ENCODE peak calls at places on chromosomes 12 and 14, in seven cellular contexts. T is neural progenitor cell, E is adipocyte, Q is mammary epithelial cell, S is MM.1S, R is H9, Z is GM12878. G is an unnamed sample.

GRCh38 chr12:93221841-93222240 is 155.9 kb upstream of the NUDT4 start:
- DNase-seq in T (no peak), E (no peak), Q (peak), S (no peak), R (no peak), Z (no peak), G (no peak)

GRCh38 chr12:32039917-32040575 is 66.6 kb upstream of the BICD1 start:
- DNase-seq in T (no peak), E (no peak), Q (no peak), S (no peak), R (no peak), Z (no peak), G (no peak)

GRCh38 chr14:56422703-56423213 is 156.8 kb upstream of the TMEM260 start:
- DNase-seq in T (peak), E (peak), Q (peak), S (no peak), R (peak), Z (no peak), G (peak)

GRCh38 chr12:121802843-121803698 is 738 bp upstream of the SETD1B start:
- DNase-seq in T (peak), E (peak), Q (peak), S (peak), R (peak), Z (peak), G (peak)

GRCh38 chr14:37600880-37601741 is 5.7 kb downstream of the TTC6 start:
- DNase-seq in T (no peak), E (no peak), Q (no peak), S (no peak), R (no peak), Z (no peak), G (peak)

GRCh38 chr12:52585951-52586350 is 12.3 kb upstream of the KRT74 start:
- DNase-seq in T (no peak), E (no peak), Q (no peak), S (no peak), R (peak), Z (no peak), G (no peak)

GRCh38 chr12:52676163-52676562 is 4.0 kb downstream of the KRT1 start:
- DNase-seq in T (no peak), E (no peak), Q (no peak), S (no peak), R (no peak), Z (no peak), G (no peak)

GRCh38 chr12:113333877-113334785 is 778 bp downstream of the SLC8B1 start:
- DNase-seq in T (no peak), E (no peak), Q (peak), S (peak), R (no peak), Z (no peak), G (peak)

GRCh38 chr14:100653409-100653808 is 66.2 kb upstream of the BEGAIN start:
- DNase-seq in T (peak), E (no peak), Q (no peak), S (no peak), R (peak), Z (no peak), G (no peak)

GRCh38 chr12:60197589-60197988 is 601.8 kb downstream of the SLC16A7 start:
- DNase-seq in T (no peak), E (peak), Q (peak), S (no peak), R (no peak), Z (no peak), G (no peak)

GRCh38 chr12:26370098-26370497 is 174.7 kb downstream of the SSPN start:
- DNase-seq in T (no peak), E (no peak), Q (no peak), S (no peak), R (no peak), Z (no peak), G (no peak)

DNA sequence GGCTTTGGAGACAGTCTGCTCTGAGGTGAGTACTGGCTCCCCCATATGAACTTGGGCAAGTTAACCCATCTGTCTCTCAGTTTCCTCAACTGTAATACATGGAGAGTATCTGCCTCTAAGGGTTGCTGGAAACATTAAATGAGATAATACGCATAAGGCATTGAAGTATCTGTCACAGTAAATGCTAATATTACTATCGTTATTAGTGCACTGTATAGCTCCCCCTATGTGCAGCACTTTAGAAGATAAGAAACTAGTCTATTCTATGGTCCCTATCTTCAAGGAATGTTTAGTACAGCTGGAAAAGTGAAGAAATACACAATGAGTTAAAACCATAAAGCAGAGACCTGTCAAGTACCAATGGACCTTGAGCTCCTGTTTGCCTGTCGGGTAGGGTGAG is 51.7 kb upstream of the CFL2 start:
- DNase-seq in T (no peak), E (no peak), Q (no peak), S (no peak), R (no peak), Z (no peak), G (no peak)
- H3K9ac ChIP-seq in T (no peak), E (no peak), Q (no peak), S (no peak), R (no peak), Z (no peak), G (no peak)

DNA sequence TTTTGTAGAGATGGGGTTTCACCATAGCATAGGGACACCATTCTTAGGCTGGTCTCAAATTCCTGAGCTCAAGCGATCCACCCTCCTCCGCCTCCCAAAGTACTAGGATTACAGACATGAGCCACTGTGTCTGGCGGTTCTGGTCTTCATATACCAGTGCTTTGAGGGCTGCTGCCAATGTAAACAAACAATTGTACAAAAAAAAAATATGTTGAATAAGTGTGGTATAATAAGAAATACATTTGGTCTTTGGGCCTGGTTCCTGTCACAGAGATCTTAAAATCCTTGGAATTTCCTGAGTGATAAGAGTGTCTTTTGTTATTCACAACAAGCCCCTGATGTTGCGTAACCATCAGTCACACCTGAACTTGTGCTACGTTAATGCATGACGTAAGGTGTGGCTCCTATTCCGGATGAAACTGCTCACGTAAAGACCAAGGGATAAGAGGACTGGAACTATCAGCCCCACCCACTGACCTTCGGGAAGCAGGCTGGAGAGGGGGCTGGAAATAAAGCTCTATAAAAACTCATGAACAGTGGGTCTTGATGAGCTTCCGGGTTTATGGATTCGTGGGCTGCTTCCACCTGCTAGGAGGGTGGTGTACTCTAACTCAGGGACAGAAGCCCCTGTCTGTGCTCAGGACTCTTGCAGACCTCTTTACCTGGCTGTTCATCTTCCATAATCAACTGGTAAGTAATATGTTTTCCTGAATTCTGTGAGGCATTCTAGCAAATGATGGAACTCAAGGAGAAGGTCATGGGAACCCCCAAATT is 16.5 kb upstream of the RIMKLB start:
- DNase-seq in T (no peak), E (peak), Q (peak), S (no peak), R (peak), Z (no peak), G (no peak)
- H3K9ac ChIP-seq in T (no peak), E (peak), Q (peak), S (no peak), R (no peak), Z (no peak), G (no peak)

GRCh38 chr12:64779349-64779974 is 20.3 kb upstream of the GNS start:
- DNase-seq in T (peak), E (no peak), Q (no peak), S (no peak), R (no peak), Z (no peak), G (peak)
- H3K9ac ChIP-seq in T (no peak), E (no peak), Q (no peak), S (no peak), R (no peak), Z (no peak), G (no peak)

GRCh38 chr12:51392556-51393237 is 1.5 kb upstream of the GALNT6 start:
- DNase-seq in T (peak), E (peak), Q (no peak), S (peak), R (peak), Z (no peak), G (no peak)
- H3K9ac ChIP-seq in T (no peak), E (no peak), Q (no peak), S (peak), R (no peak), Z (peak), G (no peak)

GRCh38 chr12:14955876-14956811 is 5.3 kb downstream of the ARHGDIB start:
- DNase-seq in T (no peak), E (no peak), Q (no peak), S (peak), R (no peak), Z (peak), G (no peak)
- H3K9ac ChIP-seq in T (no peak), E (no peak), Q (no peak), S (peak), R (no peak), Z (peak), G (no peak)

DNA sequence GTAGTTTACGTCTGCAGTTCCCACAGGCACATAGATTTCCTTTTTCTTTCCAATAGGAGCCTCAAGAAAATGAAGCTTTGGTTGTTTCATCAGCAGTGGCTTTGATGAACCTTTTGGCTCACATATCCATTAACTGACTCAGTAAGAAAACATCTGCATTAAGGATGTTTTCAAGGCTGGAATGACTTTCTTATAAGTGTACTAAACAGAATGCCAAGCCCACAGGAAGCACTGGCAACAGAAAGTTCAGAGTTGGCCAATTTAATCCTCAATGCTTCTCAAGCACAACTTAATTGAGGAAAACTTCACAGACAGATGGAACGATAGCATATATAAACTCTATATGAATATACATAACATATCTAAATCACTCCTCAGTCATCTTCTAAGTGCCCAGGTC is 63.5 kb downstream of the ST8SIA1 start:
- DNase-seq in T (no peak), E (peak), Q (peak), S (no peak), R (no peak), Z (no peak), G (no peak)
- H3K9ac ChIP-seq in T (no peak), E (no peak), Q (no peak), S (no peak), R (no peak), Z (no peak), G (no peak)

GRCh38 chr14:55153951-55154350 is 24.9 kb downstream of the LGALS3 start:
- DNase-seq in T (no peak), E (no peak), Q (no peak), S (no peak), R (no peak), Z (no peak), G (no peak)

GRCh38 chr14:55151601-55152000 is 22.5 kb downstream of the LGALS3 start:
- DNase-seq in T (no peak), E (peak), Q (no peak), S (no peak), R (no peak), Z (no peak), G (no peak)

GRCh38 chr14:55157080-55157479 is 28.0 kb downstream of the LGALS3 start:
- DNase-seq in T (no peak), E (no peak), Q (no peak), S (no peak), R (no peak), Z (no peak), G (no peak)

GRCh38 chr14:55146425-55146824 is 17.4 kb downstream of the LGALS3 start:
- DNase-seq in T (no peak), E (no peak), Q (no peak), S (no peak), R (no peak), Z (no peak), G (no peak)

GRCh38 chr14:55152052-55152753 is 23.2 kb downstream of the LGALS3 start:
- DNase-seq in T (no peak), E (peak), Q (no peak), S (no peak), R (no peak), Z (no peak), G (no peak)
- H3K9ac ChIP-seq in T (no peak), E (no peak), Q (no peak), S (no peak), R (no peak), Z (no peak), G (no peak)

DNA sequence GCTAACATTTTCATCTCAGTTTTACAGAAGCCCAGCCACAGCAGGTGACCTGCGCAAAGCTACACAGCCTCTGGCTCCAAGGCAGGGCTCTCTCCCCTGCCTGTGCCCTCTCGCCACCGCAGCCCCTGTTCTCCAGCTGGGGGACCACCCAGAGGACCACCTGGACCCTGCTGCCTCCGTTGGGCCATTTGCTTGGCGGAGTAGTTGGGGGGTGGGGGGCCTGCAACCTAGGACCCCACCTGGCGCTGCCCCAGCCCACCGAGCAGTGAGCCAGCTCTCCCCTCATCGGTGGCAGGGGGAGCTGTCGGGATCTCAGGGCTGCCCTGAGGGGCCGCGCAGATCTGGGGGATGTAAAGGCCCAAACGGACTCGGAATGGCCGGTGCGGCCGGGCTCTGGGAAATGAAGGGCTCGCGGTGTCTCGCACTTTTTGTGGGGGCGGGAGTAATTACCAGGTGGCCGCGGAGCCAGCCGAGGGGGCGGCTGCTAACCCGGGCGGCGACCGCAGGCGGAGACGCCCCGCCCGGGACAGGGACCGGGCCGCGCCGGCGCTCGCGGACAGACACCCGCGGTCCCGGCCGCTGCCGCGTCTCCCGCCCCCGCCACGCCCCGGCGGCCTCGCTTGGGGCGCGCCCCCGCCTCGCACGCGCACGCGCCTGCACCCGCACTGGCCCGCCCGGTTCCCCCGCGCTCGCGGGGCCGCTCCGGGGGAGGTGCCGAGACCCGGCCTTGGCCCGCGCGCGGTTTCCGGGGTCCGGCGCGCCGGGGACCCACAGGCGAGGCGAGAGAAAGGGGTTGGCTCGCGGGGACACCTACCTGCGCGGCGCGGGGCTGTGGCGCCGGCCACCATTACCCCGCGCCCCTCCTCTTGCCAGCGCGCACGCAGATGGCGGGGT is 8.6 kb upstream of the GPR68 start:
- DNase-seq in T (peak), E (peak), Q (no peak), S (no peak), R (peak), Z (no peak), G (peak)
- H3K9ac ChIP-seq in T (no peak), E (peak), Q (no peak), S (no peak), R (no peak), Z (peak), G (peak)

GRCh38 chr12:47080725-47081502 is 1.2 kb upstream of the AMIGO2 start:
- DNase-seq in T (peak), E (no peak), Q (peak), S (no peak), R (no peak), Z (no peak), G (peak)
- H3K9ac ChIP-seq in T (no peak), E (peak), Q (peak), S (no peak), R (no peak), Z (no peak), G (peak)